ENCODE peak calls at places on chromosomes 5 and 9, in seven cellular contexts. U, P, K, W, Y, E and R are unnamed samples.

GRCh38 chr9:97243606-97244005 is 63.9 kb upstream of the CCDC180 start:
- DNase-seq in U (no peak), Y (no peak), E (peak; percentile 62), P (no peak), K (no peak), W (no peak), R (no peak)

GRCh38 chr5:95973793-95974325 is 12.2 kb upstream of the ELL2 start:
- DNase-seq in P (peak; percentile 62), K (no peak), U (no peak), E (no peak), Y (peak; percentile 33), W (no peak), R (no peak)

GRCh38 chr5:10513501-10514442 is 50.1 kb upstream of the ANKRD33B start:
- DNase-seq in P (peak; percentile 100), K (no peak), E (peak; percentile 88), Y (no peak), U (no peak), W (peak; percentile 83), R (no peak)

GRCh38 chr9:87733273-87734054 is 7.5 kb downstream of the CTSL start:
- DNase-seq in Y (no peak), P (no peak), W (no peak), E (no peak), K (no peak), U (no peak), R (no peak)

GRCh38 chr5:171270136-171270535 is 38.9 kb upstream of the TLX3 start:
- DNase-seq in Y (peak; percentile 46), W (no peak), E (peak; percentile 2), U (no peak), P (no peak), K (no peak), R (no peak)

GRCh38 chr5:172005708-172006377 is 595 bp downstream of the FBXW11 start:
- DNase-seq in Y (peak; percentile 77), K (no peak), P (no peak), W (peak; percentile 26), U (peak; percentile 28), E (no peak), R (peak; percentile 10)

GRCh38 chr5:144822544-144822943 is 651.9 kb downstream of the KCTD16 start:
- DNase-seq in P (no peak), K (no peak), Y (no peak), W (no peak), E (no peak), U (no peak), R (no peak)

GRCh38 chr5:158384535-158385421 is 525.8 kb upstream of the CLINT1 start:
- DNase-seq in K (no peak), Y (no peak), P (peak; percentile 98), W (no peak), U (no peak), E (peak; percentile 99), R (no peak)

GRCh38 chr9:89926167-89926566 is 321.4 kb downstream of the GADD45G start:
- DNase-seq in U (no peak), E (no peak), P (no peak), W (no peak), Y (no peak), K (no peak), R (no peak)

GRCh38 chr9:93427655-93428379 is 23.7 kb upstream of the FAM120A start:
- DNase-seq in Y (peak; percentile 12), K (no peak), U (no peak), E (no peak), W (peak; percentile 39), P (no peak), R (no peak)

GRCh38 chr5:174283176-174283575 is 237.7 kb downstream of the NSG2 start:
- DNase-seq in W (no peak), P (no peak), E (no peak), U (no peak), Y (no peak), K (no peak), R (no peak)

GRCh38 chr5:41414598-41414997 is 95.8 kb downstream of the PLCXD3 start:
- DNase-seq in Y (no peak), U (no peak), E (peak; percentile 97), P (peak; percentile 94), W (no peak), K (no peak), R (no peak)

GRCh38 chr9:114425126-114425525 is 37.3 kb upstream of the AKNA start:
- DNase-seq in Y (no peak), U (no peak), W (no peak), P (no peak), E (no peak), K (no peak), R (no peak)